ENCODE peak calls at places on chromosomes 5 and 9, in four cellular contexts. W is lower lobe of right lung, L is uterus, E is brain microvascular endothelial cell. A is an unnamed sample.

GRCh38 chr5:62042007-62042406 is 264.0 kb upstream of the KIF2A start:
- DNase-seq in L (no peak), E (no peak), W (no peak), A (no peak)

GRCh38 chr9:88746744-88747398 is 211.9 kb downstream of the NXNL2 start:
- DNase-seq in W (no peak), L (no peak), E (peak; percentile 42), A (no peak)

GRCh38 chr5:172339264-172340180 is 56.0 kb upstream of the UBTD2 start:
- DNase-seq in W (no peak), E (no peak), L (no peak), A (no peak)

GRCh38 chr5:96597441-96598020 is 64.6 kb upstream of the CAST start:
- DNase-seq in L (no peak), W (no peak), E (peak; percentile 42), A (no peak)

GRCh38 chr5:159206818-159207217 is 2.5 kb downstream of the RNF145 start:
- DNase-seq in L (no peak), E (no peak), W (no peak), A (no peak)

GRCh38 chr9:127589955-127590370 is 22.1 kb upstream of the STXBP1 start:
- DNase-seq in E (peak; percentile 60), W (no peak), L (peak; percentile 84), A (no peak)

GRCh38 chr5:125227333-125228075 is 481.1 kb upstream of the ZNF608 start:
- DNase-seq in W (no peak), E (peak; percentile 40), L (no peak), A (no peak)

GRCh38 chr5:10594591-10595210 is 30.8 kb downstream of the ANKRD33B start:
- DNase-seq in L (no peak), W (no peak), E (peak; percentile 30), A (no peak)

GRCh38 chr9:86549434-86549833 is 195.2 kb upstream of the TUT7 start:
- DNase-seq in L (no peak), W (no peak), E (peak; percentile 84), A (peak; percentile 97)

GRCh38 chr9:124299519-124300090 is 41.9 kb downstream of the NEK6 start:
- DNase-seq in L (no peak), W (no peak), E (no peak), A (no peak)

GRCh38 chr5:11468334-11469039 is 435.8 kb downstream of the CTNND2 start:
- DNase-seq in E (no peak), L (no peak), W (no peak), A (no peak)

GRCh38 chr5:169103586-169104174 is 197.3 kb downstream of the SLIT3 start:
- DNase-seq in W (no peak), E (no peak), L (no peak), A (no peak)

GRCh38 chr5:3389471-3390026 is 206.1 kb upstream of the IRX1 start:
- DNase-seq in E (no peak), W (no peak), L (no peak), A (no peak)

GRCh38 chr9:580652-581342 is 260.7 kb upstream of the DMRT1 start:
- DNase-seq in L (no peak), W (peak; percentile 45), E (no peak), A (no peak)

GRCh38 chr9:136017813-136018190 is 56.6 kb upstream of the UBAC1 start:
- DNase-seq in E (no peak), W (no peak), L (no peak), A (no peak)

GRCh38 chr9:124716795-124717194 is 54.3 kb downstream of the NR6A1 start:
- DNase-seq in W (no peak), L (no peak), E (no peak), A (no peak)

GRCh38 chr9:70678153-70678552 is 263.7 kb upstream of the KLF9 start:
- DNase-seq in W (no peak), L (no peak), E (no peak), A (no peak)

GRCh38 chr5:154197801-154198461 is 7.4 kb downstream of the GALNT10 start:
- DNase-seq in W (peak; percentile 63), E (peak; percentile 19), L (no peak), A (no peak)

GRCh38 chr9:69771775-69772418 is 12.1 kb upstream of the PTAR1 start:
- DNase-seq in E (peak; percentile 54), W (no peak), L (no peak), A (peak; percentile 66)

GRCh38 chr9:13718086-13718485 is 438.6 kb upstream of the MPDZ start:
- DNase-seq in L (no peak), E (peak; percentile 16), W (no peak), A (no peak)

GRCh38 chr9:134606951-134607733 is 34.5 kb upstream of the COL5A1 start:
- DNase-seq in W (no peak), E (no peak), L (peak; percentile 6), A (no peak)

GRCh38 chr5:54610197-54610898 is 92.8 kb downstream of the SNX18 start:
- DNase-seq in E (no peak), L (no peak), W (no peak), A (no peak)

GRCh38 chr9:133148351-133149129 is 15.2 kb downstream of the GBGT1 start:
- DNase-seq in W (peak; percentile 81), L (peak; percentile 57), E (no peak), A (no peak)

GRCh38 chr5:72543365-72543764 is 36.2 kb upstream of the ZNF366 start:
- DNase-seq in E (peak; percentile 88), L (no peak), W (no peak), A (peak; percentile 84)

GRCh38 chr5:150053231-150053626 is 33.1 kb downstream of the CSF1R start:
- DNase-seq in L (no peak), E (peak; percentile 79), W (no peak), A (peak; percentile 52)

GRCh38 chr5:122901346-122901745 is 55.9 kb downstream of the SNX24 start:
- DNase-seq in L (no peak), E (no peak), W (no peak), A (no peak)

GRCh38 chr5:36422957-36423356 is 121.3 kb upstream of the RANBP3L start:
- DNase-seq in W (no peak), E (peak; percentile 18), L (no peak), A (no peak)

GRCh38 chr5:135206862-135207261 is 172.8 kb upstream of the PITX1 start:
- DNase-seq in L (no peak), E (no peak), W (no peak), A (no peak)

GRCh38 chr5:55918097-55919035 is 67.2 kb downstream of the IL31RA start:
- DNase-seq in W (no peak), L (no peak), E (no peak), A (no peak)

GRCh38 chr5:71938886-71939285 is 168.4 kb upstream of the MAP1B start:
- DNase-seq in L (no peak), E (no peak), W (peak; percentile 51), A (no peak)

GRCh38 chr5:123358751-123359150 is 64.5 kb downstream of the CEP120 start:
- DNase-seq in W (no peak), E (no peak), L (peak; percentile 57), A (no peak)

GRCh38 chr9:5667391-5667790 is 38.5 kb downstream of the RIC1 start:
- DNase-seq in W (no peak), E (no peak), L (no peak), A (no peak)

GRCh38 chr9:134636142-134636507 is 5.5 kb upstream of the COL5A1 start:
- DNase-seq in L (peak; percentile 7), E (no peak), W (peak; percentile 23), A (no peak)

GRCh38 chr9:104748359-104749031 is 1.0 kb downstream of the NIPSNAP3A start:
- DNase-seq in E (no peak), W (no peak), L (no peak), A (no peak)

GRCh38 chr5:113340537-113340936 is 94.3 kb downstream of the TSSK1B start:
- DNase-seq in L (no peak), W (no peak), E (no peak), A (no peak)
- TF ChIP-seq CTCF in L (no peak), W (no peak), E (peak; percentile 21), A (no peak)

GRCh38 chr9:109145062-109145461 is 22.0 kb downstream of the FRRS1L start:
- DNase-seq in W (no peak), E (no peak), L (no peak), A (no peak)

GRCh38 chr9:109141375-109141774 is 21.6 kb upstream of the TMEM245 start:
- DNase-seq in W (no peak), E (no peak), L (no peak), A (no peak)

GRCh38 chr9:109138421-109138820 is 18.7 kb upstream of the TMEM245 start:
- DNase-seq in W (no peak), L (no peak), E (no peak), A (no peak)

GRCh38 chr9:109139851-109140250 is 20.1 kb upstream of the TMEM245 start:
- DNase-seq in W (no peak), L (no peak), E (no peak), A (no peak)

DNA sequence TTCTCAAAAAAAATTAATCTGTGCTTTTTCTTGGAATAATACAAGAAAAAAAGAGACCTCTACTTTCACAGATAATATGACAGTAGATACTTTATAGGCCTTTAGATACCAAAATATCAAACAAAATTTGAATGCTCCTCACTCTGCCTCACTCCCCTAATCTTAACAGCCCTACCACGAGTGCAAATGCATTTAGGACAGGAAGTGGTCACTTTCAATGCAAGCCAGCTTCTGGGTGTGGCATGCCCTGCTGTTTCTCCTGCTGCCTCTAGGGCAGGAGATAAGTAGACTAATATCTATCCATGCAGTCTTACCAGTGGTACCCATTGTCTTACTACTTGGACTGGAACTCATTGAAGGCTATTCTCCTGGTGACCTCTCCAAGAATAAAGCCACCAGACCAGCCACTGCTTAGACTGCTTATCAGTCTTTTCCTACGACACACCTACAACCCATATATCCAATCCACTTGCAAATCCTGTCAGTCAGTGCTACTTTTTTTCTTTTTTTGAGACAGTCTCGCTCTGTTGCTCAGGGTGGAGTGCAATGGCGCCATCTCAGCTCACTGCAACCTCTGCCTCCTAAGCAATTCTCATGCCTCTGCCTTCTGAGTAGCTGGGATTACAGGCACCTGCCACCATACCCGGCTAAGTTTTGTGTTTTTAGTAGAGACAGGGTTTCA is 23.0 kb downstream of the FRRS1L start:
- DNase-seq in E (peak; percentile 12), W (no peak), L (no peak), A (no peak)
- TF ChIP-seq CTCF in E (peak; percentile 69), W (peak; percentile 24), L (no peak), A (peak; percentile 39)

GRCh38 chr9:38091310-38092199 is 22.5 kb upstream of the SHB start:
- DNase-seq in W (no peak), L (no peak), E (no peak), A (no peak)

GRCh38 chr9:38085308-38085707 is 16.3 kb upstream of the SHB start:
- DNase-seq in L (no peak), W (no peak), E (no peak), A (no peak)

GRCh38 chr9:38089387-38090165 is 20.5 kb upstream of the SHB start:
- DNase-seq in L (no peak), W (no peak), E (no peak), A (no peak)

GRCh38 chr9:38090170-38090569 is 21.1 kb upstream of the SHB start:
- DNase-seq in L (no peak), E (no peak), W (no peak), A (no peak)

GRCh38 chr9:38087934-38088925 is 19.2 kb upstream of the SHB start:
- DNase-seq in W (peak; percentile 79), E (peak; percentile 51), L (peak; percentile 67), A (no peak)
- TF ChIP-seq CTCF in W (peak; percentile 99), E (peak; percentile 97), L (peak; percentile 88), A (peak; percentile 95)

GRCh38 chr5:7754997-7755596 is 95.8 kb downstream of the CFAP90 start:
- DNase-seq in E (peak; percentile 8), L (no peak), W (peak; percentile 68), A (no peak)
- TF ChIP-seq CTCF in E (peak; percentile 66), L (peak; percentile 51), W (peak; percentile 69), A (peak; percentile 74)

A was measured in AG09309.